ENCODE peak calls at places on chromosomes 6 and 20, in six cellular contexts. One of them, this sample, is unnamed.

GRCh38 chr6:19719691-19720127 is 117.5 kb upstream of the ID4 start:
- DNase-seq in uterus: no peak
- DNase-seq in vagina: no peak
- DNase-seq in HCT116: no peak
- DNase-seq in ovary: peak; percentile 27
- DNase-seq in NB4: no peak
- DNase-seq in this sample: no peak

GRCh38 chr6:34592208-34592952 is 36.3 kb upstream of the SPDEF start:
- DNase-seq in uterus: peak; percentile 2
- DNase-seq in vagina: no peak
- DNase-seq in HCT116: no peak
- DNase-seq in ovary: no peak
- DNase-seq in NB4: no peak
- DNase-seq in this sample: no peak

GRCh38 chr6:170177383-170178265 is 113.3 kb downstream of the DLL1 start:
- DNase-seq in uterus: peak; percentile 13
- DNase-seq in vagina: peak; percentile 84
- DNase-seq in HCT116: no peak
- DNase-seq in ovary: peak; percentile 44
- DNase-seq in NB4: peak; percentile 44
- DNase-seq in this sample: peak; percentile 37

GRCh38 chr20:33694666-33695065 is 8.5 kb upstream of the E2F1 start:
- DNase-seq in uterus: no peak
- DNase-seq in vagina: no peak
- DNase-seq in HCT116: no peak
- DNase-seq in ovary: no peak
- DNase-seq in NB4: no peak
- DNase-seq in this sample: no peak

GRCh38 chr6:9520417-9521151 is 894.3 kb downstream of the TFAP2A start:
- DNase-seq in uterus: no peak
- DNase-seq in vagina: no peak
- DNase-seq in HCT116: peak; percentile 35
- DNase-seq in ovary: no peak
- DNase-seq in NB4: peak; percentile 38
- DNase-seq in this sample: no peak

GRCh38 chr20:17910828-17911294 is 57.7 kb downstream of the SNX5 start:
- DNase-seq in uterus: peak; percentile 74
- DNase-seq in vagina: no peak
- DNase-seq in HCT116: no peak
- DNase-seq in ovary: no peak
- DNase-seq in NB4: no peak
- DNase-seq in this sample: no peak

GRCh38 chr20:25242231-25242630 is 5.7 kb upstream of the PYGB start:
- DNase-seq in uterus: no peak
- DNase-seq in vagina: no peak
- DNase-seq in HCT116: no peak
- DNase-seq in ovary: no peak
- DNase-seq in NB4: no peak
- DNase-seq in this sample: no peak

GRCh38 chr6:147615659-147616456 is 107.4 kb downstream of the SAMD5 start:
- DNase-seq in uterus: no peak
- DNase-seq in vagina: no peak
- DNase-seq in HCT116: no peak
- DNase-seq in ovary: no peak
- DNase-seq in NB4: no peak
- DNase-seq in this sample: no peak

GRCh38 chr6:12391472-12391871 is 101.3 kb downstream of the EDN1 start:
- DNase-seq in uterus: no peak
- DNase-seq in vagina: no peak
- DNase-seq in HCT116: no peak
- DNase-seq in ovary: no peak
- DNase-seq in NB4: no peak
- DNase-seq in this sample: no peak

GRCh38 chr6:12395898-12396297 is 105.7 kb downstream of the EDN1 start:
- DNase-seq in uterus: no peak
- DNase-seq in vagina: no peak
- DNase-seq in HCT116: no peak
- DNase-seq in ovary: no peak
- DNase-seq in NB4: no peak
- DNase-seq in this sample: no peak

GRCh38 chr6:12394170-12394569 is 104.0 kb downstream of the EDN1 start:
- DNase-seq in uterus: no peak
- DNase-seq in vagina: no peak
- DNase-seq in HCT116: no peak
- DNase-seq in ovary: no peak
- DNase-seq in NB4: no peak
- DNase-seq in this sample: no peak

GRCh38 chr6:12392490-12392889 is 102.3 kb downstream of the EDN1 start:
- DNase-seq in uterus: no peak
- DNase-seq in vagina: no peak
- DNase-seq in HCT116: no peak
- DNase-seq in ovary: no peak
- DNase-seq in NB4: no peak
- DNase-seq in this sample: no peak

DNA sequence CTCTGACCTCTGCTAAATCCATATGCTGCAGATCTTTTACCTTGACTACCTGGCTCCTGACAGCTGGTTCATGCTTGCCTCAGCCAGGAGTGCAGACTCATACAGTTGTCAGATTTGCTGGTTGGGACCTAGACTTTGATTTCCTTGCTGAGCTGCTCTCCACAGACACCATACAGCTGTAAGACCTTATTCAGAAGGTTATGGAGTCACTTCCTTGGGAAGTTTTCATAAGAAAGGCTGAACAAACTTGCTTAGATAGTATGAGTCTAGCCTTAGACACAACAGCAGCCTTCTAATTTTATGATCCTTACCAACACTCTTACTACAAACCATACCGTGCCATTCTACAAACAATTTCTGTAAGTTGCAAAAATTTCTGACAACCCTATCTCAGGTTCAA is 102.9 kb downstream of the EDN1 start:
- DNase-seq in uterus: no peak
- DNase-seq in vagina: no peak
- DNase-seq in HCT116: no peak
- DNase-seq in ovary: no peak
- DNase-seq in NB4: no peak
- DNase-seq in this sample: no peak
- TF ChIP-seq POLR2A in uterus: no peak
- TF ChIP-seq POLR2A in vagina: no peak
- TF ChIP-seq POLR2A in HCT116: no peak
- TF ChIP-seq POLR2A in ovary: no peak
- TF ChIP-seq POLR2A in NB4: no peak
- TF ChIP-seq POLR2A in this sample: no peak

GRCh38 chr6:150312395-150312794 is 56.4 kb upstream of the IYD start:
- DNase-seq in uterus: no peak
- DNase-seq in vagina: no peak
- DNase-seq in HCT116: no peak
- DNase-seq in ovary: no peak
- DNase-seq in NB4: no peak
- DNase-seq in this sample: no peak

GRCh38 chr6:150310539-150310938 is 58.3 kb upstream of the IYD start:
- DNase-seq in uterus: no peak
- DNase-seq in vagina: no peak
- DNase-seq in HCT116: no peak
- DNase-seq in ovary: no peak
- DNase-seq in NB4: no peak
- DNase-seq in this sample: no peak

GRCh38 chr6:150307520-150307919 is 61.3 kb upstream of the IYD start:
- DNase-seq in uterus: no peak
- DNase-seq in vagina: no peak
- DNase-seq in HCT116: no peak
- DNase-seq in ovary: no peak
- DNase-seq in NB4: no peak
- DNase-seq in this sample: no peak

GRCh38 chr6:150306290-150306689 is 62.5 kb upstream of the IYD start:
- DNase-seq in uterus: no peak
- DNase-seq in vagina: no peak
- DNase-seq in HCT116: no peak
- DNase-seq in ovary: no peak
- DNase-seq in NB4: no peak
- DNase-seq in this sample: no peak

DNA sequence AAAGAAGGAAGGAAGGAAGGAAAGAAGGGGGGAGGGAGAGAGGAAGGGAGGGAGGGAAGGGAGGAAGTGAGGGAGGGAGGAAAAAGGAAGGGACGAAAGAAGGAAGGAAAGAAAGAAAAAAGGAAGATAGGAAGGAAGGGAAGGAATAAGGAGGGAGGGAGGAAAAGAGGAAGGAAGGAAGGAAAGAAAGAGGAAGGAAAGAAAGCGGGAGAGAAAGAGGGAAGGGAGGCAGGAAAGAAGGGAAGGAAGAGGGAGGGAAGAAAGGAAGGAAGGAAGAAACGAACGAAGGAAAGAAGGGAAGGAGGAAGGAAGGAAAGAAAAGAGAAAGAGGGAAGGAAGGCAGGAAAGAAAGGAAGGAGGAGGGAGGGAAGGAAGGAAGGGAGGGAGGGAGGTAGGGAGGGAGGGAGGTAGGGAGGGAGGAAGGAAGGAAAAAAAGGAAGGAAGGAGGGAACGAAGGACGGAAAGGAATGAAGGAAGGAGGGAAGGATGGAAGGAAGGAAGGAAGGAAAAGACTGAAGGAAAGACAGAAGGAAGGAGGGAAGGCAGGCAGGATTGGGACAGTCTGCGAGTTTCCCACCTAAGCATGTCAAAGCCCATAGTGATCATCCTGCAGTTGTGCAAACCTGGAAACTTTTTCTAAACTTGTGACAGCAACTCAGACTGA is 59.9 kb upstream of the IYD start:
- DNase-seq in uterus: no peak
- DNase-seq in vagina: no peak
- DNase-seq in HCT116: no peak
- DNase-seq in ovary: no peak
- DNase-seq in NB4: no peak
- DNase-seq in this sample: no peak
- TF ChIP-seq POLR2A in uterus: no peak
- TF ChIP-seq POLR2A in vagina: no peak
- TF ChIP-seq POLR2A in HCT116: no peak
- TF ChIP-seq POLR2A in ovary: no peak
- TF ChIP-seq POLR2A in NB4: no peak
- TF ChIP-seq POLR2A in this sample: no peak

DNA sequence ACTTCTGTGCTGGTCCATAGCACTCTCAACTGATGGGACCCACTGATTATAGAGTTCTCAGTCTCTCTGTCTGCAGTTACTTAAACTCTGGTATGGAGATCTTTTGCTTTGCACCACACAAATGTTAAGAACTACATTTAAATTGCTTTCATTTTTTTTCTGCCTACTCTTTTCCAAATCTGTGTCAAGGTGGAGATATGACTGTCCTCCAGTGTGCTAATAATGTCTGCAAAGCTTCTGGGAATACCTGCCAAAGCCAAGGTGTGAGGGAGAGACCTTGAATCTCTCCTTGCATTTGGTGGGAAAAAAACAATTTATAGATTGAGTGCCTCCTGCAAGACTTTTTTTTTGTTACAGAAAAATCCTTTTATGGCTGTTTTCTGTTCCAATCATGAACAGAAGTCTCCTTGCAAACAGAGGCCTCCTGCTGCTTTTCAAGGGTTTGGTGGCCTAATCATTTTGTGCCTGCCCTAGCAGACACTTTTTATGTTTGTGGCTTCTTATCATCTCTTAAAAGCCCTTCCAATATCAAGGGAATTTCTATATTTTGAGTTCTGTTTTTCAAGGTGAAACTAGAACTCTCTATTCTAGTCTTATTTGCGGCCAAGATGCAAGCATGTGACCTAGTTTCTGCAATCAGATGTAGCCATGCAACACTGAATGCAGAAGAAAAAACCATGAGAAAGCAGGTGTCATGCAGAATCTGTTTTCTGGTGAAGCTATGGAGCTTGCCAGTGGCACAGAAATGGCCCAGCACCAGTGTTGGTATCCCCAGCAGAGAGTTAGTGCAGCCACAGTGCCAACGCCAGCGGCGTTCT is 23.2 kb upstream of the AKIRIN2 start:
- DNase-seq in uterus: no peak
- DNase-seq in vagina: no peak
- DNase-seq in HCT116: no peak
- DNase-seq in ovary: no peak
- DNase-seq in NB4: no peak
- DNase-seq in this sample: peak; percentile 46
- TF ChIP-seq POLR2A in uterus: no peak
- TF ChIP-seq POLR2A in vagina: no peak
- TF ChIP-seq POLR2A in HCT116: no peak
- TF ChIP-seq POLR2A in ovary: no peak
- TF ChIP-seq POLR2A in NB4: no peak
- TF ChIP-seq POLR2A in this sample: no peak

GRCh38 chr6:31836036-31836675 is 8.6 kb downstream of the HSPA1B start:
- DNase-seq in uterus: no peak
- DNase-seq in vagina: no peak
- DNase-seq in HCT116: no peak
- DNase-seq in ovary: no peak
- DNase-seq in NB4: no peak
- DNase-seq in this sample: peak; percentile 58
- TF ChIP-seq POLR2A in uterus: no peak
- TF ChIP-seq POLR2A in vagina: no peak
- TF ChIP-seq POLR2A in HCT116: no peak
- TF ChIP-seq POLR2A in ovary: no peak
- TF ChIP-seq POLR2A in NB4: no peak
- TF ChIP-seq POLR2A in this sample: peak; percentile 13

DNA sequence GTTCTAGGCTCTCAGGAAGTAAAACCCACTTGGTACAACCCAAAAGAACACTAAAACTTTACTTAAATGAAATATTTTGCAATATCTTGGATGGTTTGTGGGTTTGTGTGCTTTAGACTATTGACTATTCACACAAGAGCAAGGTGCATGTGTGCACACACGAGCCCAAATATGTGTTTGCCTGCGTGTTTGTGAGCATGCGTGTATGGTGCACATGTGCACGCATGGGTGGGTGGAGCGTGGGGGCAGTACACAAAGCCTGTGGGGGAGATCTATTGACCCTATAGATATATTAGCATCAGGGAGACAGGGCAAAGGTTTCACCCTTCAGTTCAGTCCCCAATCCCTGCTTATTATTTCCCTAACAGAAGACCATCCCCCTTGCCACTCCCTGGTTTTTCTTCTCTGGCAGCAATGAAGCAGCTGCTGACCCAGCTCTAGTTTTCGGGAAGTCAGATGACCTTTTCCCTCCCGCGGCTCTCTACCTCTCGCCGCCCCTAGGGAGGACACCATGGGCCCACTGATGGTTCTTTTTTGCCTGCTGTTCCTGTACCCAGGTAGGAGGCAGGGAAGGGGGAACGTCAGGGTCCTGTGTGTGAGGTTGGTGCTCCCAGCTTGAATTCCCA is at the start of gene C2:
- DNase-seq in uterus: no peak
- DNase-seq in vagina: no peak
- DNase-seq in HCT116: no peak
- DNase-seq in ovary: no peak
- DNase-seq in NB4: no peak
- DNase-seq in this sample: no peak
- TF ChIP-seq POLR2A in uterus: no peak
- TF ChIP-seq POLR2A in vagina: no peak
- TF ChIP-seq POLR2A in HCT116: no peak
- TF ChIP-seq POLR2A in ovary: no peak
- TF ChIP-seq POLR2A in NB4: no peak
- TF ChIP-seq POLR2A in this sample: no peak

This sample was measured in erythroblast.